ENCODE peak calls at places on chromosomes 3 and 15, in seven cellular contexts. O, N, V, S, T, P and C are unnamed samples.

GRCh38 chr3:66466606-66467270 is 34.1 kb downstream of the LRIG1 start:
- DNase-seq in P (no peak), T (no peak), O (no peak), V (peak), N (no peak), S (no peak), C (no peak)

GRCh38 chr3:4514321-4514720 is 21.2 kb downstream of the ITPR1 start:
- DNase-seq in T (no peak), P (no peak), O (no peak), S (peak), V (no peak), N (no peak), C (no peak)

GRCh38 chr15:95300958-95301357 is 1029.5 kb upstream of the NR2F2 start:
- DNase-seq in P (no peak), N (no peak), O (peak), V (no peak), T (no peak), S (no peak), C (no peak)

GRCh38 chr3:36991923-36992805 is 767 bp downstream of the EPM2AIP1 start:
- DNase-seq in S (peak), O (peak), P (peak), V (peak), T (peak), N (no peak), C (no peak)

GRCh38 chr15:101088311-101088710 is 163.5 kb downstream of the CHSY1 start:
- DNase-seq in O (no peak), T (no peak), N (no peak), V (no peak), P (no peak), S (no peak), C (no peak)

GRCh38 chr15:75577401-75578205 is 1.5 kb downstream of the PTPN9 start:
- DNase-seq in V (no peak), O (peak), N (peak), P (no peak), T (no peak), S (peak), C (no peak)

GRCh38 chr3:10935028-10935427 is 57.5 kb upstream of the SLC6A1 start:
- DNase-seq in S (peak), P (no peak), O (no peak), T (no peak), V (no peak), N (no peak), C (no peak)

GRCh38 chr15:64246364-64247189 is 83.8 kb upstream of the PPIB start:
- DNase-seq in P (no peak), T (no peak), V (no peak), O (peak), N (no peak), S (peak), C (peak)

GRCh38 chr3:175748087-175748732 is 889.1 kb downstream of the NAALADL2 start:
- DNase-seq in O (no peak), S (no peak), T (no peak), V (no peak), P (no peak), N (no peak), C (no peak)

GRCh38 chr15:41648770-41649169 is 11.4 kb upstream of the MGA start:
- DNase-seq in P (no peak), T (no peak), N (no peak), V (no peak), S (no peak), O (peak), C (no peak)

GRCh38 chr3:126983276-126983652 is 349 bp downstream of the PLXNA1 start:
- DNase-seq in O (peak), N (no peak), T (no peak), V (no peak), P (no peak), S (no peak), C (no peak)

GRCh38 chr3:88572450-88572849 is 422.7 kb downstream of the C3orf38 start:
- DNase-seq in V (no peak), N (no peak), S (no peak), O (no peak), T (no peak), P (no peak), C (no peak)

GRCh38 chr15:57676578-57676977 is 29.9 kb upstream of the POLR2M start:
- DNase-seq in P (no peak), O (no peak), N (no peak), V (no peak), S (no peak), T (no peak), C (no peak)

GRCh38 chr15:66748320-66748779 is 46.3 kb downstream of the SMAD6 start:
- DNase-seq in T (peak), O (peak), S (peak), N (no peak), P (no peak), V (no peak), C (peak)

GRCh38 chr3:170355738-170356595 is 1.5 kb upstream of the SKIL start:
- DNase-seq in T (no peak), P (peak), N (peak), V (peak), O (peak), S (peak), C (peak)

GRCh38 chr15:55907797-55908196 is 85.6 kb downstream of the NEDD4 start:
- DNase-seq in S (no peak), P (no peak), V (no peak), N (no peak), T (peak), O (peak), C (peak)

GRCh38 chr15:66723826-66724731 is 22.0 kb downstream of the SMAD6 start:
- DNase-seq in O (no peak), N (no peak), T (no peak), V (no peak), S (no peak), P (no peak), C (no peak)

GRCh38 chr15:77671274-77672056 is 38.8 kb upstream of the LINGO1 start:
- DNase-seq in P (no peak), O (no peak), N (no peak), S (no peak), T (no peak), V (no peak), C (no peak)

GRCh38 chr15:63243101-63243500 is 34.3 kb upstream of the APH1B start:
- DNase-seq in V (no peak), O (peak), S (no peak), N (peak), P (no peak), T (no peak), C (no peak)

GRCh38 chr3:107705046-107705445 is 182.3 kb downstream of the BBX start:
- DNase-seq in S (no peak), T (peak), N (no peak), V (no peak), P (no peak), O (no peak), C (no peak)

DNA sequence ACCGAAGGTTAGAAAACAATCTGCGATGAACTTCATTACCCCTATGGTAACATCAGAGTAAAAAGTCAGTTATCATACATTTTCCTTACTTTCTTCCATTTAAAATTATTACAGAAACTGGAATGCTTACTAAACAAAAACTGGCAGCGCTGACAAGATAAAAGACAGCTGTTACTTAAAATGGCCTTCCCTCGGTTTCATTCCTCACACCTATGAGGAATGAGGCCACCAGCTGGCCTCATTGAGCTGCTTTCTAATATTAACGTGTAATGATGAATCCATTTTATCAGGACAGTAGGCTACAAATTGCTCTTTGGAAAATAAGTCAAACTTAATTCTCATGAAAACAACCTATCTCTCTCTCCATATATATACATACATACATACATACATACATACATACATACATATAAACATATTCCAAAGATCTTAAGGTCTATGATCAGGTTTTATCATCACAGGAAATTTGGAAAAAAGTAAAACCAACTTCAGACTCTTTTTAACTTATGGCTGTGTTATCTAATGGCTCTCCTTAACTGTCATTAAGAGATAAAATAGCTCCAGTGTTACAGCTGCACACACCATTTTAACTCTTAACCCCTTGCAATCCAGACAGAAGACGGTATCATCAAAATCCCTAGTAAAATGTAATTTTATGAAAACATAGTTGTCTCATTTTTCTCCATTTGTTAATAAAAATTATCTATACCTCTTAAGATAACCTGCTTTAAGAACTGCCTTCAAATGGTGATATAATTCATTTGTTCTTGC is 5.2 kb downstream of the CCNL1 start:
- DNase-seq in N (no peak), V (no peak), O (no peak), T (no peak), P (no peak), S (no peak), C (no peak)
- H3K4me3 ChIP-seq in N (no peak), V (peak), O (peak), T (peak), P (no peak), S (peak), C (peak)

GRCh38 chr3:139982404-139982803 is 47.4 kb downstream of the CLSTN2 start:
- DNase-seq in T (no peak), S (peak), N (no peak), P (no peak), V (peak), O (peak), C (peak)
- TF ChIP-seq CTCF in T (no peak), S (peak), N (no peak), P (no peak), V (peak), O (no peak), C (peak)

DNA sequence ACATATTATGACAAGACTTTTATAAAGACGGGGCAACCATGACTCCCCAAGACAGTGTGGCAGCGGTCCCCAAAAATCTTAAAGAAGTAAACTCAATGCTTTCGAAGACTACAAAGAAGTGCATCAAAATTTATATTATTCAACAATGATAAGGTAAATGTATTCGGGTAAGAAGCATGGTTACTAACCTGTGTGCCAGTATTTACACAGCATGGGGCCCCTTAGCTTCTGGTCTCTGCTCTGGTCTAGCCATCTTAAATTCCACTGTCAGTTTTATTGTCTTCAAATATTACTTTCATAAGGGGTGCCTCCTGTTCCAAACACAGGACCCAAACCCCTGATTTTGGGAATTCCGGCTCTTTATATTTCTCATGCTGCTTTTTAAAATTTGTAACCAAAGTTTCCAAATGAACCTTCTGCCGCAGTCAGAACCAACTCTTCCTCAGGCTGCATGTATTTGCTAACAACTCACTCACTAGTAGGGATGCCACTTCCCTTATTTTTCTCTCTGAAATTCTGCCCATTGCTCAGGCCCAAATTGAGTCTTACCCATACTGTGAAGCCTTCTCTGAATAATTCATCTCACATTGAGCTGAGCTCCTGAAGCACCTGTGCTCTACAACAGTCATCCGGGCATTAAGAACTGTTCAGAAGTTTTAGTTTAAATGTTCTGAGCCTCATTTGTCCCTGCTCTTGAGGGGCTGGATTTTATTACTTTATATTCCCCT is 1.2 kb downstream of the TTC23 start:
- DNase-seq in V (peak), T (no peak), P (no peak), S (peak), N (no peak), O (no peak), C (no peak)
- H3K4me3 ChIP-seq in V (peak), T (peak), P (no peak), S (peak), N (no peak), O (peak), C (peak)

GRCh38 chr15:31358163-31358562 is 31.5 kb downstream of the KLF13 start:
- DNase-seq in V (no peak), S (no peak), P (no peak), N (no peak), T (no peak), O (no peak), C (no peak)

GRCh38 chr15:31360158-31360561 is 33.5 kb downstream of the KLF13 start:
- DNase-seq in T (no peak), N (no peak), P (no peak), S (no peak), V (no peak), O (no peak), C (no peak)

GRCh38 chr15:31358957-31359721 is 32.5 kb downstream of the KLF13 start:
- DNase-seq in S (no peak), P (no peak), V (no peak), T (no peak), O (no peak), N (no peak), C (no peak)

GRCh38 chr15:31359722-31360111 is 33.1 kb downstream of the KLF13 start:
- DNase-seq in N (peak), V (no peak), T (no peak), O (no peak), P (no peak), S (no peak), C (no peak)

DNA sequence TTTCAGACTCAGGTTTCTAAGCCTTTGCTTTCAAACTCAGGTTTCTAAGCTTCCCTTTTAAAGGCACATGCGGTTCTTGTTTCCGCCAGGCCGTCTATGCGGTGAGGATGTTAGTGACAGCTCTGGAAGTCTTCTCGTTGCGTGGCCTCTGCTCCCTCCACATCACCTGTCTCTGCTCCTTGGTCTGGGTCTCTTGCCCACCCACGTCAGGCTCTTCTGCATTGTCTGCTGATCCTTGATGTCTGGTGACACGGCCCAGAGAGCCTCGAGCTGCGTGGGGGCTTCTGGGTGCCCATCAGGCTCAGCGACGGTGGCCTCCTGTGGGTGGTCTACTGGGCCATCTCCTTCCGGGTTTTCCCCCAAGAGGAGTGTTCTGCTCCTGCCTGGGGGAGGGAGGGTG is 30.5 kb downstream of the KLF13 start:
- DNase-seq in T (no peak), N (no peak), O (no peak), V (no peak), P (no peak), S (no peak), C (no peak)
- TF ChIP-seq CTCF in T (no peak), N (no peak), O (no peak), V (no peak), P (no peak), S (no peak), C (no peak)

DNA sequence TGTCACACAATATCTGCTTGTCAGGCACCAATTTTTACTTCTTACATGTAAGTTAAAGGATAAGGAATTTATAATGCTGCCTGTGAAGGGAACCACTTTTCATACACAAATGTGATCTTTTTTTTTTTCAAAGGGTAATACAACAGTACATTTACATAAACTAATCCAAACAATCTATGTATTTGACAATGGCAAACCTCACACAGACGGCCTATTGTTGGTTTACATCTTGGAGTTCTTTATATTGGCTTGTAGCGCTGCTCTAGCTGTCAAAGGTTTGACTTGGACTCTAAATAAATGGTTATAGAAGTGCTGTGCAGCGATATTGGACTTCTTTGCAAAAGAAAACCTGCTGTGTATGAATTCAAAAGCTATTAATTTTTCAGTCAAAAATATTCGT is 598.0 kb downstream of the FOXP1 start:
- DNase-seq in S (no peak), P (no peak), O (no peak), T (no peak), V (no peak), N (no peak), C (no peak)
- H3K4me3 ChIP-seq in S (no peak), P (no peak), O (no peak), T (no peak), V (no peak), N (no peak), C (no peak)

GRCh38 chr3:51800758-51801140 is 21.7 kb upstream of the IQCF6 start:
- DNase-seq in V (no peak), O (no peak), T (no peak), N (no peak), S (no peak), P (no peak), C (no peak)

GRCh38 chr3:51798561-51798960 is 19.5 kb upstream of the IQCF6 start:
- DNase-seq in P (no peak), T (no peak), N (no peak), V (peak), O (no peak), S (peak), C (no peak)

GRCh38 chr3:51802091-51802720 is 23.2 kb upstream of the IQCF6 start:
- DNase-seq in P (no peak), O (no peak), N (no peak), T (no peak), S (peak), V (peak), C (no peak)

GRCh38 chr3:51796859-51797258 is 17.8 kb upstream of the IQCF6 start:
- DNase-seq in S (no peak), O (no peak), T (no peak), P (no peak), N (no peak), V (no peak), C (no peak)

DNA sequence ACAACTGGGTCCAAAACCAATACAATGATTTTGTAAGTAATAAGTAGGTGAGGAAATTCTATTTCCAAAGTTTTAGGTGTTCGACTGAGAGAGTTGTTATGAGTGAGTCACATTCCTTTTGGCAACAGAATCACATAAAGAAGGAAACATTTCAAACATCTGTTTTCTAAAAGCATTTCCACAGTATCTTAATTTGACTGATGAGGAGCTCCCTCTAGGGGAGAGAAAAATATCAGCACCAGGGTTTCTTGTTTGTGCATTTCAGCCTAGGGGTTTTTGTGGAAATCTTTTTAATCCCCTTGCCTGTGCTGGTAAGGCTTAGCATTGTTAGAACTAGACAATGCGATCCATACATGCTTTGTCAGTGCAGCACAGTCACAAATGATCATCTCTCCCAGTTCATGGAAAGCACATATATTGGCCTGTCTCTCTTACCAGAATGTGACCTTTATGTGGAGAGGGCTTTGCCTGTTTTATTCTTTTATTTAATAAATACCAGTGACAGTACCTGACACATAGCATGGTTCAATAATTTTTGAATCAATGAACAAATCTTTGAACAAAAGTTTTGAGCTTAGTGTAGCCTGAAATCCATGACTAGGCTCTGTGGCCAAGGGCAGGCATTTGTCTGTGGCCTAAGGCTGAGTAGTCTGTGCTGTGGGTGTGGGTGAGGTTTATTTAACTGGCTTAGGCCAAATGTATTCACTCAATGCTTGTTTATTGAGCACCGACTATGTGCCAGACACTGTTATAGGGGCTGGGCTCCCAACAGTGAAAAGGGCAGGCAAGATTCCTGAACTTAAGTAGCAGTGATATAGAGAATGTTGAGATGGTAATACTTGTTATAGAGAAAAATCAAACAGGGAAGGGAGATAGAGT is 21.1 kb upstream of the IQCF6 start:
- DNase-seq in O (peak), N (peak), S (peak), P (peak), V (peak), T (peak), C (peak)
- TF ChIP-seq CTCF in O (peak), N (peak), S (peak), P (peak), V (peak), T (peak), C (peak)

DNA sequence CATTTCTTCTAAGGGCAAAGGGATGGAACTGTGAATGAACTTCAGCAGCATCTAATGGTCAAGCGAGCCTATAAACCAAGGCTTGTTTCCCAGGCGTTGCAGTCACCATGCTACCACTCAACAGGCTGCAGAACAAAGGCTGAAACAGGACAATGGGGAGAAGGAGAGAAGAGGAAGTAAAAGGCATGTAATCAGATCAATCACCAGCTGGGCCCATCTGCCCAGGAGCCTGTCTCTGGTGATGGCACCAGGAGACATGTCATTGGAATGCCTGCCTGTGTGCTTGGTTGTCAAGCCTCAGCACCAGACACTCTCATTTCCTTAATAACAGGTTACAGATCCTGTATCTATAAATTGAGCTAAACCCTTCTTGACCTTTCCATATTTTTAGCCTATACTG is 81.7 kb upstream of the UMPS start:
- DNase-seq in O (no peak), P (no peak), V (peak), S (peak), T (no peak), N (no peak), C (no peak)
- H3K4me3 ChIP-seq in O (no peak), P (no peak), V (no peak), S (no peak), T (no peak), N (no peak), C (no peak)

GRCh38 chr3:196634851-196635250 is 4.6 kb upstream of the NRROS start:
- DNase-seq in T (no peak), V (no peak), P (no peak), O (no peak), N (no peak), S (no peak), C (no peak)

GRCh38 chr3:196633658-196634151 is 5.8 kb upstream of the NRROS start:
- DNase-seq in N (no peak), T (no peak), S (no peak), P (no peak), O (no peak), V (no peak), C (no peak)

GRCh38 chr3:196634224-196634623 is 5.3 kb upstream of the NRROS start:
- DNase-seq in O (no peak), P (peak), N (no peak), V (no peak), T (no peak), S (no peak), C (no peak)

GRCh38 chr3:196631655-196632032 is 7.8 kb upstream of the NRROS start:
- DNase-seq in P (no peak), O (no peak), S (no peak), V (no peak), N (no peak), T (no peak), C (no peak)

GRCh38 chr3:196632033-196632751 is 7.3 kb upstream of the NRROS start:
- DNase-seq in S (peak), N (peak), O (peak), P (peak), T (no peak), V (peak), C (no peak)
- TF ChIP-seq CTCF in S (no peak), N (no peak), O (peak), P (no peak), T (peak), V (no peak), C (peak)